ENCODE peak calls at places on chromosomes 12 and 14, in four cellular contexts. Q is SK-N-SH, F is K562, S is HepG2. R is an unnamed sample.
A peak's percentile ranks its signal among the peaks of the same experiment; 100 is the strongest.

GRCh38 chr14:90797451-90797850 is 18.8 kb downstream of the TTC7B start:
- DNase-seq in Q (no peak), F (no peak), S (no peak), R (no peak)

GRCh38 chr12:122646568-122647220 is 56.5 kb downstream of the HCAR2 start:
- DNase-seq in Q (no peak), F (no peak), S (no peak), R (peak; percentile 90)

GRCh38 chr12:123472438-123472849 is 14.5 kb downstream of the SNRNP35 start:
- DNase-seq in Q (no peak), F (no peak), S (peak; percentile 86), R (no peak)

GRCh38 chr14:30484976-30485375 is 74.0 kb upstream of the G2E3 start:
- DNase-seq in Q (no peak), F (no peak), S (no peak), R (no peak)

GRCh38 chr14:73259837-73260236 is 22.5 kb downstream of the PAPLN start:
- DNase-seq in Q (peak; percentile 36), F (no peak), S (no peak), R (no peak)

GRCh38 chr12:99611590-99611989 is 36.0 kb upstream of the GARIN6 start:
- DNase-seq in Q (no peak), F (no peak), S (no peak), R (no peak)

GRCh38 chr14:30808576-30808975 is 65.8 kb upstream of the COCH start:
- DNase-seq in Q (no peak), F (no peak), S (no peak), R (no peak)

GRCh38 chr14:49593016-49593415 is 5.7 kb upstream of the LRR1 start:
- DNase-seq in Q (no peak), F (no peak), S (no peak), R (no peak)

GRCh38 chr12:128684357-128684756 is 139.4 kb downstream of the SLC15A4 start:
- DNase-seq in Q (no peak), F (no peak), S (no peak), R (no peak)

GRCh38 chr14:102320033-102320660 is 601 bp downstream of the ZNF839 start:
- DNase-seq in Q (no peak), F (peak; percentile 19), S (no peak), R (no peak)

GRCh38 chr12:91575631-91576030 is 393.0 kb upstream of the DCN start:
- DNase-seq in Q (no peak), F (no peak), S (no peak), R (no peak)

GRCh38 chr12:91574391-91574790 is 391.8 kb upstream of the DCN start:
- DNase-seq in Q (no peak), F (no peak), S (no peak), R (no peak)

GRCh38 chr12:91574975-91575374 is 392.4 kb upstream of the DCN start:
- DNase-seq in Q (no peak), F (no peak), S (no peak), R (no peak)

GRCh38 chr12:91577586-91578539 is 395.2 kb upstream of the DCN start:
- DNase-seq in Q (peak; percentile 16), F (peak; percentile 29), S (no peak), R (no peak)

DNA sequence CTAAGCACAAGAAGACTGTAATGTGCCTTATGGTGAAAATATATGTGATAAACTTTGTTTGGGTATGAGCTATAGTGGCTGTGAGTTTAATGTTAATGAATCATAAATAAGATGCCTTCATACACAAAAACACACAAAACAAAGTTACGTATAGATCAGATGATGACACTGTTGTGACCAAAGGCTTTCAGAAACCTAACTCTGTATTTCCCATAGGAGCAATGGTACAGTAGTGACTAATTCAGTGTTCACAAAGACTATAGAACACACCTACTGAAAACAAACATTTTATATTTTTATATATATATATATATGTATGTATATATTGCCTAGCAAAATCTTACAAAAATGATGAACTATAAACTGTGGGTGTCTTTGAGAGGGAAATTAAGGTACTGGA is 393.8 kb upstream of the DCN start:
- DNase-seq in Q (no peak), F (no peak), S (no peak), R (no peak)
- TF ChIP-seq TAF1 in Q (no peak), F (no peak), S (no peak), R (no peak)

GRCh38 chr12:41274643-41275042 is 86.5 kb downstream of the PDZRN4 start:
- DNase-seq in Q (no peak), F (no peak), S (no peak), R (no peak)
- TF ChIP-seq SMC3 in Q (no peak), F (no peak), S (no peak), R (no peak)

GRCh38 chr14:71716371-71716770 is 215.9 kb upstream of the RGS6 start:
- DNase-seq in Q (no peak), F (no peak), S (no peak), R (no peak)
- TF ChIP-seq TAF1 in Q (no peak), F (no peak), S (no peak), R (no peak)

GRCh38 chr14:64438181-64438839 is 27.0 kb upstream of the AKAP5 start:
- DNase-seq in Q (no peak), F (no peak), S (no peak), R (no peak)
- TF ChIP-seq SMC3 in Q (no peak), F (no peak), S (no peak), R (no peak)

GRCh38 chr14:101224356-101225115 is 321.0 kb upstream of the RTL1 start:
- DNase-seq in Q (peak; percentile 78), F (peak; percentile 25), S (no peak), R (no peak)

GRCh38 chr14:101223561-101224162 is 320.1 kb upstream of the RTL1 start:
- DNase-seq in Q (no peak), F (no peak), S (no peak), R (no peak)

GRCh38 chr14:101222362-101223090 is 319.0 kb upstream of the RTL1 start:
- DNase-seq in Q (no peak), F (no peak), S (no peak), R (no peak)

GRCh38 chr14:101221549-101222160 is 318.1 kb upstream of the RTL1 start:
- DNase-seq in Q (no peak), F (no peak), S (no peak), R (no peak)

GRCh38 chr14:101223147-101223546 is 319.6 kb upstream of the RTL1 start:
- DNase-seq in Q (no peak), F (no peak), S (no peak), R (no peak)
- TF ChIP-seq TAF1 in Q (no peak), F (no peak), S (no peak), R (no peak)

DNA sequence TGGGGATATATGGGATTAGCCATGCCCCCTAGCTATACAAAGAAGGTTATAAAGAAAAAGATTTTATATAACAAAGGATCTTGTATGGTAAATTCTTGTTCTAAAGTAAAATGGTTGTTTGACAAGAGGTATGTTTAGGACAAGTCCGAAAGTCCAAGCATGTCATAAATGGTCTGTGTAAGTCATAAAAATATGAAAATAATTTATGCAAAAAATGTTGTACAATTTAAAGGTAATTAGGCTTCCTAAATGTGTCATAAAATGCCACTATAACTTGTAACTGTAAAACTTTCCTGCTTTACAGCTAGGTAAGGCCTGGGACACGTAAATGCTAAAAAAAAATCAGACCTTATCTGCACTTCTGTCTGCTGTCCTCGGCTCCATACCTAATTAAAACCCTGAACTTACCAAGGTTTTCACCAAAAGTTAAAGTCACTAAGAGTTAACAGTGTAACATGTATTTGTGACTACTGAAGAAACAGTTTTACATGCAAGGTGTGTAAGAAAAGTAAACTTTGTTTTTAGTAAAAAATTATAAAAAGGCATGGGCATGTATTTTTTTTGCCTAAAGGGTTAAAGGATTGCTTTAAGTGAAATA is 110.0 kb upstream of the RESF1 start:
- DNase-seq in Q (no peak), F (no peak), S (no peak), R (no peak)
- TF ChIP-seq SMC3 in Q (no peak), F (no peak), S (no peak), R (no peak)

GRCh38 chr14:22791302-22791701 is 23.9 kb downstream of the SLC7A7 start:
- DNase-seq in Q (no peak), F (no peak), S (no peak), R (no peak)
- TF ChIP-seq TAF1 in Q (no peak), F (no peak), S (no peak), R (no peak)

GRCh38 chr12:109476807-109477184 is 304 bp downstream of the KCTD10 start:
- DNase-seq in Q (no peak), F (no peak), S (no peak), R (no peak)

GRCh38 chr12:109477185-109477962 is at the start of the genes KCTD10 and UBE3B:
- DNase-seq in Q (peak; percentile 94), F (peak; percentile 93), S (peak; percentile 72), R (peak; percentile 48)

GRCh38 chr12:109473006-109473405 is 4.1 kb downstream of the KCTD10 start:
- DNase-seq in Q (no peak), F (no peak), S (no peak), R (no peak)

GRCh38 chr12:109475993-109476806 is 900 bp downstream of the KCTD10 start:
- DNase-seq in Q (peak; percentile 27), F (no peak), S (no peak), R (no peak)

GRCh38 chr12:109475121-109475520 is 2.0 kb downstream of the KCTD10 start:
- DNase-seq in Q (no peak), F (no peak), S (no peak), R (no peak)
- TF ChIP-seq SMC3 in Q (no peak), F (no peak), S (no peak), R (no peak)

GRCh38 chr14:92603309-92604257 is 90.0 kb downstream of the RIN3 start:
- DNase-seq in Q (no peak), F (no peak), S (no peak), R (no peak)
- TF ChIP-seq TAF1 in Q (no peak), F (no peak), S (no peak), R (no peak)